ENCODE peak calls at places on chromosomes 7 and 10, in seven cellular contexts. N is H1, H is A549, W is GM12878, U is HepG2, J is K562, T is HCT116. G is an unnamed sample.

GRCh38 chr7:23544913-23545354 is 13.2 kb upstream of the TRA2A start:
- DNase-seq in U (peak; percentile 43), J (no peak), N (no peak), T (peak; percentile 69), H (peak; percentile 65), W (peak; percentile 46), G (peak; percentile 44)

GRCh38 chr10:122981066-122981464 is 864 bp downstream of the PSTK start:
- DNase-seq in T (peak; percentile 34), U (peak; percentile 62), W (no peak), J (peak; percentile 11), H (peak; percentile 67), N (peak; percentile 2), G (peak; percentile 53)

GRCh38 chr7:69690329-69690728 is 92.1 kb downstream of the AUTS2 start:
- DNase-seq in J (no peak), H (no peak), W (no peak), N (no peak), U (no peak), T (no peak), G (no peak)

GRCh38 chr7:128891110-128891941 is 19.2 kb downstream of the KCP start:
- DNase-seq in U (no peak), N (no peak), T (no peak), J (peak; percentile 91), W (no peak), H (no peak), G (no peak)

GRCh38 chr7:99504281-99504602 is 220 bp upstream of the ZKSCAN5 start:
- DNase-seq in N (peak; percentile 94), W (no peak), H (no peak), J (peak; percentile 95), T (peak; percentile 93), U (peak; percentile 95), G (no peak)

GRCh38 chr7:95980073-95980655 is 207.8 kb downstream of the DYNC1I1 start:
- DNase-seq in W (no peak), H (no peak), T (no peak), U (no peak), N (no peak), J (no peak), G (no peak)

GRCh38 chr10:98029149-98030092 is 1.0 kb downstream of the CRTAC1 start:
- DNase-seq in N (no peak), W (no peak), T (no peak), U (no peak), H (no peak), J (no peak), G (no peak)

GRCh38 chr10:87841215-87841614 is 22.1 kb downstream of the KLLN start:
- DNase-seq in W (no peak), N (no peak), H (peak; percentile 36), J (no peak), T (no peak), U (peak; percentile 48), G (peak; percentile 52)

GRCh38 chr10:44361080-44361479 is 23.8 kb downstream of the CXCL12 start:
- DNase-seq in W (no peak), T (no peak), N (no peak), U (no peak), H (no peak), J (no peak), G (peak; percentile 48)

GRCh38 chr7:39488467-39489393 is 77.5 kb upstream of the YAE1 start:
- DNase-seq in W (no peak), N (no peak), U (no peak), J (no peak), H (no peak), T (no peak), G (no peak)

GRCh38 chr7:12570529-12571461 is at the start of gene SCIN:
- DNase-seq in T (no peak), J (no peak), W (no peak), U (no peak), N (no peak), H (peak; percentile 34), G (no peak)

GRCh38 chr10:30270247-30270646 is 78.8 kb downstream of the MTPAP start:
- DNase-seq in U (no peak), H (peak; percentile 5), N (no peak), J (no peak), T (no peak), W (no peak), G (peak; percentile 13)

GRCh38 chr7:36348771-36349170 is 40.9 kb upstream of the ANLN start:
- DNase-seq in W (no peak), J (no peak), U (no peak), N (no peak), H (no peak), T (no peak), G (no peak)

GRCh38 chr10:126324826-126325225 is 63.5 kb downstream of the ADAM12 start:
- DNase-seq in T (no peak), H (no peak), W (no peak), U (no peak), N (no peak), J (no peak), G (no peak)

GRCh38 chr7:16847381-16847860 is 34.4 kb downstream of the AGR3 start:
- DNase-seq in W (no peak), N (no peak), U (peak; percentile 50), J (no peak), H (peak; percentile 98), T (no peak), G (peak; percentile 6)

GRCh38 chr10:59674211-59674836 is 35.3 kb downstream of the SLC16A9 start:
- DNase-seq in T (no peak), W (no peak), J (no peak), N (no peak), H (no peak), U (no peak), G (peak; percentile 18)

GRCh38 chr7:125173571-125173970 is 243.9 kb upstream of the POT1 start:
- DNase-seq in H (no peak), T (no peak), U (no peak), N (no peak), J (no peak), W (no peak), G (no peak)

GRCh38 chr10:96613565-96613964 is 26.8 kb upstream of the TM9SF3 start:
- DNase-seq in H (no peak), N (no peak), U (no peak), W (no peak), J (no peak), T (no peak), G (peak; percentile 3)

GRCh38 chr10:105834261-105835059 is 1193.4 kb downstream of the SORCS3 start:
- DNase-seq in U (no peak), N (no peak), W (no peak), H (no peak), T (no peak), J (no peak), G (no peak)

GRCh38 chr10:117214401-117214800 is 17.1 kb downstream of the KCNK18 start:
- DNase-seq in T (no peak), U (no peak), W (no peak), J (no peak), H (peak; percentile 44), N (no peak), G (peak; percentile 17)

DNA sequence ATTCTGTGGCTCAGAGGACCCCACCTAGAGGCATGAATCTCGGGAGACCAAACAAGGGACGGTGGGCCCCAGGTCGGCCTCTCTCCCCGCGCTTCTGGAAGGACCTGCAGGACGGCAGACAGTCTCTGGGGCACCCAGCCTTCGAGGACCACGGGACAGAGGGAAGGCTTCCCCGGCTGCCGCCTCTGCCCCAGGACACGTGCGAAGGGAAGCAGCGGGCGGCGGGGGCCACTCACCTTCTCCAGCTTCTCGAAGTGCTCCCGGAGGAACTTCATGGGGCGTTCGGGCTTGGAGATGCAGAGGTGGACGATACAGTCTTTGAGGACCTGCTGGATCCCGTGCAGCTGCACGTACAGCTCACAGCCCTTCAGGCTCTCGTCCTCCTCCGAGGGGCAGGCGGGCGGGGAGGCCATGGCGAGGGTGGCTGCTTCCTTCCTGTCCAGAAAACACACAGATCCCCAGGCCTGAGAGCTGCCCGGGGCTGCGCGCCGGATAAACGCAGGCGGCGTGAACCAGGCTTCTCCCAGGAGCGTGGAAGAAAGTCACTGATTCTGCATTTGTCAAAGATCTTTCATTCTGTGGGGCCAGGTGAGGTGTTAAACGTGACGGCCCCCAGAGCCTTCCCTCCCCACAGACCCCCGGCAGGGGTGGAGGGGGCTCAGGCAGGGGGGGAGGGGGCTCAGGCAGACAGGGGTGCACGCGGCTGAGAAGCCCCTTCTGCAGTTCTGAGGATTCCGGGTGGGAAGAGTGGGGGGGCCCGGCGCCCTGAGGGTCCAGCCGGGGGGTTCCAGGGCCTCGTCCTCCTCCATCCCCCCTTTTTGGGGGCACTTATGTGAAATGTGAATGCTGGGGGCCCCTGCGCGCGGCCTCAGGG is 15.2 kb upstream of the DNAAF5 start:
- DNase-seq in T (no peak), J (no peak), U (no peak), H (no peak), W (no peak), N (no peak), G (no peak)
- H3K4me3 ChIP-seq in T (no peak overlapping the region), J (no peak overlapping the region), U (no peak overlapping the region), H (no peak overlapping the region), W (no peak overlapping the region), N (peak overlapping the region; percentile 61), G (peak overlapping the region; percentile 52)

GRCh38 chr10:21281173-21281572 is 244.3 kb downstream of the SKIDA1 start:
- DNase-seq in N (no peak), W (no peak), H (no peak), T (no peak), U (no peak), J (no peak), G (no peak)
- TF ChIP-seq CEBPB in N (no peak), W (no peak), H (no peak), T (no peak), U (no peak), J (no peak), G (no peak)

GRCh38 chr10:19638173-19638872 is 177.9 kb upstream of the PLXDC2 start:
- DNase-seq in T (no peak), U (peak; percentile 66), N (no peak), W (no peak), J (no peak), H (peak; percentile 37), G (peak; percentile 95)
- H3K4me3 ChIP-seq in T (no peak overlapping the region), U (peak overlapping the region; percentile 32), N (no peak overlapping the region), W (no peak overlapping the region), J (no peak overlapping the region), H (peak overlapping the region; percentile 29), G (peak overlapping the region; percentile 16)

GRCh38 chr10:100767428-100767779 is 22.0 kb downstream of the PAX2 start:
- DNase-seq in N (no peak), W (no peak), H (no peak), J (no peak), T (no peak), U (no peak), G (no peak)

GRCh38 chr10:100774223-100774622 is 28.8 kb downstream of the PAX2 start:
- DNase-seq in U (no peak), T (no peak), W (no peak), N (no peak), H (no peak), J (no peak), G (no peak)

GRCh38 chr10:100766693-100767427 is 21.5 kb downstream of the PAX2 start:
- DNase-seq in H (peak; percentile 29), J (no peak), W (no peak), N (no peak), U (peak; percentile 13), T (no peak), G (no peak)

GRCh38 chr10:100774876-100775275 is 29.5 kb downstream of the PAX2 start:
- DNase-seq in N (no peak), T (no peak), W (no peak), U (no peak), J (no peak), H (no peak), G (no peak)

DNA sequence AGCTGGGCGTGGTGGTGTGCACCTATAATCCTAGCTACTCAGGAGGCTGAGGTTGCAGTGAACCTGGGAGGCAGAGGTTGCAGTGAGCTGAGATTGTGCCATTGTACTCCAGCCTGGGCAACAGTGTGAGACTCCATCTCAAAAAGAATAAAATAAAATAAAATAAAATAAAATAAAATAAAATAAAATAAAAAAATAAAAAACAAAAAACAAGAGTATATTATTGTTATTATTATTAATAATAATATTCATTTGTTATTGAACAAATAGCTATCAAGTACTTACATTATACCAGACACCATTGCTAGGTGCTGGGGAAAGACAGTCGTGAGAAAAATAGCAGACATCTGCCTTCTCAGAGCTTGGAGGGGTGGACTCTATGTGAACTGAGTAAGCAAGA is 24.1 kb downstream of the PAX2 start:
- DNase-seq in H (no peak), W (no peak), U (no peak), N (no peak), T (no peak), J (no peak), G (no peak)
- TF ChIP-seq CEBPB in H (no peak), W (no peak), U (no peak), N (no peak), T (no peak), J (no peak), G (no peak)